ENCODE peak calls at places on chromosome 14, in nine cellular contexts. B is K562, N is fibroblast of pulmonary artery, L is fibroblast of villous mesenchyme, X is fibroblast of lung, E is fibroblast of the aortic adventitia, C is body of pancreas, J is AG09309, I is left ventricle myocardium inferior. K is an unnamed sample.
A peak's percentile ranks its signal among the peaks of the same experiment; 100 is the strongest.

GRCh38 chr14:94123868-94124267 is 5.5 kb downstream of the IFI27L2 start:
- DNase-seq in B (no peak), N (no peak), L (no peak), X (no peak), E (no peak), C (no peak), J (no peak), I (no peak), K (no peak)

GRCh38 chr14:38404100-38404541 is 148.2 kb upstream of the CLEC14A start:
- DNase-seq in B (no peak), N (peak; percentile 81), L (peak; percentile 88), X (peak; percentile 94), E (peak; percentile 78), C (no peak), J (peak; percentile 92), I (no peak), K (peak; percentile 4)

GRCh38 chr14:29895591-29896043 is 32.0 kb downstream of the PRKD1 start:
- DNase-seq in B (no peak), N (no peak), L (no peak), X (no peak), E (no peak), C (no peak), J (no peak), I (no peak), K (no peak)

GRCh38 chr14:29446971-29447370 is 480.7 kb downstream of the PRKD1 start:
- DNase-seq in B (no peak), N (no peak), L (no peak), X (no peak), E (no peak), C (no peak), J (no peak), I (no peak), K (no peak)

GRCh38 chr14:29320261-29320660 is 553.7 kb downstream of the FOXG1 start:
- DNase-seq in B (no peak), N (peak; percentile 15), L (peak; percentile 9), X (no peak), E (no peak), C (no peak), J (no peak), I (no peak), K (peak; percentile 16)

GRCh38 chr14:105214324-105214915 is 33.3 kb upstream of the NUDT14 start:
- DNase-seq in B (no peak), N (no peak), L (no peak), X (no peak), E (no peak), C (no peak), J (no peak), I (no peak), K (no peak)

GRCh38 chr14:103078420-103078749 is 5.6 kb upstream of the LBHD2 start:
- DNase-seq in B (peak; percentile 87), N (peak; percentile 81), L (peak; percentile 84), X (peak; percentile 79), E (peak; percentile 79), C (peak; percentile 86), J (peak; percentile 37), I (peak; percentile 76), K (peak; percentile 64)

GRCh38 chr14:35374273-35374681 is 30.3 kb downstream of the NFKBIA start:
- DNase-seq in B (no peak), N (peak; percentile 99), L (peak; percentile 100), X (peak; percentile 99), E (peak; percentile 99), C (peak; percentile 37), J (peak; percentile 98), I (no peak), K (peak; percentile 86)

GRCh38 chr14:78836777-78837176 is 666.6 kb downstream of the NRXN3 start:
- DNase-seq in B (peak; percentile 53), N (peak; percentile 60), L (peak; percentile 53), X (peak; percentile 46), E (peak; percentile 52), C (peak; percentile 54), J (peak; percentile 10), I (no peak), K (peak; percentile 77)

GRCh38 chr14:71448431-71449315 is 483.6 kb upstream of the RGS6 start:
- DNase-seq in B (no peak), N (no peak), L (no peak), X (no peak), E (no peak), C (peak; percentile 33), J (no peak), I (no peak), K (no peak)

GRCh38 chr14:99038401-99038800 is 233.6 kb downstream of the BCL11B start:
- DNase-seq in B (no peak), N (peak; percentile 5), L (no peak), X (peak; percentile 1), E (no peak), C (no peak), J (no peak), I (no peak), K (no peak)

GRCh38 chr14:91145396-91146160 is 31.7 kb downstream of the DGLUCY start:
- DNase-seq in B (no peak), N (no peak), L (no peak), X (no peak), E (no peak), C (no peak), J (no peak), I (no peak), K (no peak)

GRCh38 chr14:32469388-32470160 is 140.5 kb downstream of the AKAP6 start:
- DNase-seq in B (peak; percentile 29), N (peak; percentile 78), L (peak; percentile 72), X (peak; percentile 82), E (peak; percentile 79), C (no peak), J (no peak), I (no peak), K (peak; percentile 42)

DNA sequence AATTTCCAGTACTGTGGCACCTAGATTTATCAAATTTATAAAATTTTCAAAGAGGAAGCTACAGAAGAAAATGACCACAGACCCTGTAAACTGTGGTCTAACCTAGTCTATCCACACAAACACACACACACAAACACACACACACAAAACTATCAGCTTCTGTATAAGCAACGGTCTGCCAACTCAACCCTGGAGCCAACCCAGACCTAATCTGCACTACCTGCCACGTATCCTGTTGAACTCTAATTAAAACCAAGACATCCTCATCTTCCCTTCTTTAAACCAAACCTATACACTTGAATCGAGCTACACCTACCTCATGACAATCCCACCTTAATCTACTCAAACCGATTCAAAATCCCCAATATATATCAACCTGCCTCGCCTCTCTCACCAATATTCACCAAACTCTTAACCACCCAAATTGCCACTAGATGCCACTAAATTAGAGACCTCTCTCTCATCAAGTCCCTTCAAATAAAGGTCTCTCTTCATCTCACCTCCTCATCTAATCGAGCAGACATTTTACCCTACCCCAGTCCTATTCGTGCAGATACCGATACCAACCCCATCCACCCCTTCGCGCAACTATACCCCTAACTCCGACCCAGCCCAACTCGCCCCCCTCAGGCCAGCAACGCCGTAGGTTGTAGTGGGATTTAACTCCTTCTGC is 807 bp downstream of the ACIN1 start:
- DNase-seq in B (no peak), N (no peak), L (peak; percentile 22), X (no peak), E (no peak), C (no peak), J (no peak), I (no peak), K (no peak)
- TF ChIP-seq CTCF in B (peak; percentile 46), N (peak; percentile 32), L (peak; percentile 26), X (peak; percentile 27), E (peak; percentile 40), C (no peak), J (peak; percentile 31), I (peak; percentile 25), K (peak; percentile 47)

GRCh38 chr14:67729072-67729561 is 27.4 kb downstream of the RDH12 start:
- DNase-seq in B (no peak), N (peak; percentile 18), L (no peak), X (no peak), E (no peak), C (peak; percentile 55), J (no peak), I (no peak), K (no peak)
- H3K4me3 ChIP-seq in B (no peak overlapping the region), N (no peak overlapping the region), L (no peak overlapping the region), X (no peak overlapping the region), E (no peak overlapping the region), C (no peak overlapping the region), J (no peak overlapping the region), I (no peak overlapping the region), K (no peak overlapping the region)

DNA sequence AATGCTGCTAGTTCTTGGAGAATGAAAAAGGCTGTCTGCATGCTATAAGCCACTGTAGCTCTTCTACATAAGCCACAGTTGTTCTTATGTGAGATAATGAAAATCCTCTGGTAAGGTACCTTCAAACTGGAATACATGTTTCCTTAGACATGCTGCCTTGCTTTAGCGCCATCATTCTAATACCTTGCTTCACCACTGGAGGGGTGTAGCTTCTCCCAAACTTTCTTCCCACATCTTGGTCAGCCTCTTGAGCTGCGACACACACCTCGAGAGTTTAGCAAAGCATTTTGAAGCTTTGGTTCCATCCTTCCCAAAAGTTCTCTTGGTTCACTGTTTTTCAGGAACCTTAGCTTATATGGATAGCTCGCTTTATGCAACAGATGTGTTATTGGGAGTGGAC is 69.5 kb downstream of the NKX2-1 start:
- DNase-seq in B (peak; percentile 17), N (no peak), L (no peak), X (no peak), E (no peak), C (no peak), J (no peak), I (no peak), K (no peak)
- TF ChIP-seq CTCF in B (peak; percentile 35), N (no peak), L (no peak), X (no peak), E (no peak), C (no peak), J (no peak), I (no peak), K (no peak)

GRCh38 chr14:95320076-95320895 is 578 bp upstream of the CLMN start:
- DNase-seq in B (no peak), N (no peak), L (no peak), X (no peak), E (no peak), C (no peak), J (no peak), I (peak; percentile 34), K (no peak)

GRCh38 chr14:95318399-95318834 is 1.3 kb downstream of the CLMN start:
- DNase-seq in B (no peak), N (no peak), L (no peak), X (no peak), E (no peak), C (no peak), J (no peak), I (no peak), K (no peak)

GRCh38 chr14:95319312-95320075 is at the start of gene CLMN:
- DNase-seq in B (peak; percentile 23), N (peak; percentile 27), L (peak; percentile 13), X (peak; percentile 14), E (peak; percentile 12), C (peak; percentile 68), J (no peak), I (peak; percentile 44), K (no peak)

GRCh38 chr14:95317817-95318343 is 1.8 kb downstream of the CLMN start:
- DNase-seq in B (no peak), N (no peak), L (no peak), X (no peak), E (no peak), C (no peak), J (no peak), I (no peak), K (no peak)

DNA sequence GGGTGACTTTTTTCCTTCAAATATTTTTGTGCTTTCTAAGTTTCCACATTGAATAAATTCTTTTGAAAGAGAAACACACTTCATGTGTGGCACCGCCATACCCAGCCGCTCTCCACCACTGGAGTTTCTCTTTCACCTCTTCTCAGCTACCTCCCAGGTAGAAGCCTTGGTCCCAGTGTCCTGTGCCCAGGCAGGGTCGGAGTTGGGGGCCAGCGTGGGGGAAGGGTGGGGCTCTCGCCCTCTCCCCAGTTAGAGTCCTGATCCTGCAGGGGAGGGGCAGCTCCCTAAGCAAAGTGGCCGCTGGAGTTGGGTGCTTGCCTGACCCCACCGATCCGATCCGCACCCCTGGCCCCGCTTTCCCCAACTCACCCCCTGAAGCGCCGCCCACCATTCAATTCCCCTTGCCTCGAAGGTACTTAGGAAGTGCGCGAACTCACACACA is 817 bp downstream of the CLMN start:
- DNase-seq in B (no peak), N (no peak), L (no peak), X (no peak), E (no peak), C (peak; percentile 37), J (no peak), I (no peak), K (no peak)
- H3K4me3 ChIP-seq in B (no peak overlapping the region), N (peak overlapping the region; percentile 53), L (peak overlapping the region; percentile 53), X (peak overlapping the region; percentile 47), E (no peak overlapping the region), C (peak overlapping the region; percentile 26), J (no peak overlapping the region), I (peak overlapping the region; percentile 96), K (peak overlapping the region; percentile 61)

K was measured in astrocyte of the cerebellum.